ENCODE peak calls at places on chromosomes 11 and 22, in four cellular contexts. One of them, this sample, is unnamed.

GRCh38 chr11:131511794-131512193 is 141.4 kb downstream of the NTM start:
- DNase-seq in HCT116: no peak
- DNase-seq in transverse colon: peak; percentile 42
- DNase-seq in sigmoid colon: no peak
- DNase-seq in this sample: peak; percentile 42

GRCh38 chr22:32020117-32020516 is 22.9 kb upstream of the SLC5A1 start:
- DNase-seq in HCT116: peak; percentile 51
- DNase-seq in transverse colon: no peak
- DNase-seq in sigmoid colon: no peak
- DNase-seq in this sample: no peak

GRCh38 chr11:74672332-74672955 is 58.8 kb downstream of the CHRDL2 start:
- DNase-seq in HCT116: no peak
- DNase-seq in transverse colon: no peak
- DNase-seq in sigmoid colon: no peak
- DNase-seq in this sample: no peak

GRCh38 chr11:35013514-35014191 is 97.2 kb downstream of the PDHX start:
- DNase-seq in HCT116: no peak
- DNase-seq in transverse colon: no peak
- DNase-seq in sigmoid colon: no peak
- DNase-seq in this sample: no peak

GRCh38 chr11:108726077-108726800 is 61.4 kb downstream of the DDX10 start:
- DNase-seq in HCT116: no peak
- DNase-seq in transverse colon: no peak
- DNase-seq in sigmoid colon: no peak
- DNase-seq in this sample: no peak

GRCh38 chr22:41380993-41381328 is 781 bp upstream of the TEF start:
- DNase-seq in HCT116: peak; percentile 67
- DNase-seq in transverse colon: peak; percentile 74
- DNase-seq in sigmoid colon: peak; percentile 96
- DNase-seq in this sample: peak; percentile 80

GRCh38 chr11:117010808-117011540 is 87.3 kb downstream of the SIK3 start:
- DNase-seq in HCT116: no peak
- DNase-seq in transverse colon: no peak
- DNase-seq in sigmoid colon: no peak
- DNase-seq in this sample: peak; percentile 74

GRCh38 chr11:117832511-117832910 is 8.0 kb upstream of the FXYD2 start:
- DNase-seq in HCT116: no peak
- DNase-seq in transverse colon: peak; percentile 5
- DNase-seq in sigmoid colon: peak; percentile 39
- DNase-seq in this sample: no peak

GRCh38 chr22:33188316-33188715 is 130.1 kb upstream of the SYN3 start:
- DNase-seq in HCT116: no peak
- DNase-seq in transverse colon: no peak
- DNase-seq in sigmoid colon: no peak
- DNase-seq in this sample: no peak

GRCh38 chr11:78171951-78172350 is 16.5 kb downstream of the KCTD21 start:
- DNase-seq in HCT116: no peak
- DNase-seq in transverse colon: no peak
- DNase-seq in sigmoid colon: no peak
- DNase-seq in this sample: no peak

GRCh38 chr11:7600205-7600775 is 73.0 kb downstream of the CYB5R2 start:
- DNase-seq in HCT116: peak; percentile 18
- DNase-seq in transverse colon: peak; percentile 21
- DNase-seq in sigmoid colon: peak; percentile 85
- DNase-seq in this sample: peak; percentile 64

GRCh38 chr11:80007616-80008015 is 566.8 kb upstream of the TENM4 start:
- DNase-seq in HCT116: no peak
- DNase-seq in transverse colon: no peak
- DNase-seq in sigmoid colon: no peak
- DNase-seq in this sample: no peak

GRCh38 chr22:20998411-20999336 is 3.2 kb downstream of the THAP7 start:
- DNase-seq in HCT116: no peak
- DNase-seq in transverse colon: no peak
- DNase-seq in sigmoid colon: no peak
- DNase-seq in this sample: no peak

GRCh38 chr11:131809203-131809948 is 439.0 kb downstream of the NTM start:
- DNase-seq in HCT116: no peak
- DNase-seq in transverse colon: no peak
- DNase-seq in sigmoid colon: no peak
- DNase-seq in this sample: no peak

GRCh38 chr11:107929611-107930200 is 1.5 kb downstream of the RAB39A start:
- DNase-seq in HCT116: no peak
- DNase-seq in transverse colon: no peak
- DNase-seq in sigmoid colon: no peak
- DNase-seq in this sample: no peak

GRCh38 chr22:38196791-38197429 is 4.9 kb upstream of the MAFF start:
- DNase-seq in HCT116: no peak
- DNase-seq in transverse colon: peak; percentile 62
- DNase-seq in sigmoid colon: no peak
- DNase-seq in this sample: no peak

GRCh38 chr11:26286472-26287066 is 45.4 kb upstream of the ANO3 start:
- DNase-seq in HCT116: no peak
- DNase-seq in transverse colon: no peak
- DNase-seq in sigmoid colon: no peak
- DNase-seq in this sample: no peak

GRCh38 chr11:117095301-117096139 is 2.7 kb downstream of the SIK3 start:
- DNase-seq in HCT116: no peak
- DNase-seq in transverse colon: no peak
- DNase-seq in sigmoid colon: no peak
- DNase-seq in this sample: no peak

GRCh38 chr11:61963282-61964057 is 4.0 kb downstream of the FTH1 start:
- DNase-seq in HCT116: no peak
- DNase-seq in transverse colon: peak; percentile 45
- DNase-seq in sigmoid colon: peak; percentile 72
- DNase-seq in this sample: peak; percentile 81

GRCh38 chr11:61962213-61963015 is 5.0 kb downstream of the FTH1 start:
- DNase-seq in HCT116: no peak
- DNase-seq in transverse colon: no peak
- DNase-seq in sigmoid colon: no peak
- DNase-seq in this sample: no peak

GRCh38 chr11:61961570-61962212 is 5.7 kb downstream of the FTH1 start:
- DNase-seq in HCT116: no peak
- DNase-seq in transverse colon: peak; percentile 60
- DNase-seq in sigmoid colon: peak; percentile 87
- DNase-seq in this sample: peak; percentile 68

GRCh38 chr11:61964941-61965282 is 2.5 kb downstream of the FTH1 start:
- DNase-seq in HCT116: no peak
- DNase-seq in transverse colon: no peak
- DNase-seq in sigmoid colon: no peak
- DNase-seq in this sample: no peak

DNA sequence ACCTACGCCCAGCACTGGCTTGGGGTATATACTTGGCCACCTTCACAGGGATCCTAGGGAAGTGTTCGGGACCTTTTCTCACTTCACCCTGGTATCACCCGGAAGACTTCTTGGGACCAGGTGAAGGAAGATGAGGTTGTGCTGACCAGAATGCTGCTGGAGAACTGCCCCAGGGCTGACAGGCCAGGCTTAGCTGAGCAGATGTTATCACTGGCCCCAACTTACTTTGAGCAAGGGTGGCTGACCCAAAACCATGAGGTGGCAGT is 4.5 kb downstream of the FTH1 start:
- DNase-seq in HCT116: no peak
- DNase-seq in transverse colon: peak; percentile 24
- DNase-seq in sigmoid colon: no peak
- DNase-seq in this sample: peak; percentile 65
- H3K4me3 ChIP-seq in HCT116: no peak overlapping the region
- H3K4me3 ChIP-seq in transverse colon: no peak overlapping the region
- H3K4me3 ChIP-seq in sigmoid colon: no peak overlapping the region
- H3K4me3 ChIP-seq in this sample: no peak overlapping the region

GRCh38 chr11:126391970-126392637 is 36.6 kb downstream of the ST3GAL4 start:
- DNase-seq in HCT116: no peak
- DNase-seq in transverse colon: no peak
- DNase-seq in sigmoid colon: no peak
- DNase-seq in this sample: no peak

GRCh38 chr11:126392638-126393023 is 37.1 kb downstream of the ST3GAL4 start:
- DNase-seq in HCT116: no peak
- DNase-seq in transverse colon: no peak
- DNase-seq in sigmoid colon: no peak
- DNase-seq in this sample: no peak

GRCh38 chr11:126391286-126391954 is 35.9 kb downstream of the ST3GAL4 start:
- DNase-seq in HCT116: no peak
- DNase-seq in transverse colon: no peak
- DNase-seq in sigmoid colon: no peak
- DNase-seq in this sample: no peak

GRCh38 chr11:126387856-126388255 is 32.4 kb downstream of the ST3GAL4 start:
- DNase-seq in HCT116: no peak
- DNase-seq in transverse colon: no peak
- DNase-seq in sigmoid colon: no peak
- DNase-seq in this sample: no peak

DNA sequence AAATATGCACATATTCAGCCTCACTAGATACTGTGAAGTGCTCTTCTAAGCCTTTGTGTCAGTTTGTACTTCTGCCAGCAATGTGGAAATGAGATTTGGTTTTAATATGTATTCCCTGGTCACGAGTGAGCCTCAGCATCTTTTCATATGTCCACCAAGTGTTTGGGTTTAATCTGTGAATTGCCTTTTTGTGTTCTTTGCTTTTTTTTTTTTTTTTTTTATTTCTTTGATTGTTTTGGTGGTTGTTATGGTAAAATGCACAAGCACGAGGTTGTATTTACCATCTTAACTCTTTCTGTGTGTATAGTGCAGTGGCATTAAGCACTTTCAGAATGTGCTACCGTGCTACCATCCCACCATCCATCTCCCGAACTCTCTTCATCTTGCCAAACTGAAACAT is 34.9 kb downstream of the ST3GAL4 start:
- DNase-seq in HCT116: no peak
- DNase-seq in transverse colon: no peak
- DNase-seq in sigmoid colon: no peak
- DNase-seq in this sample: no peak
- H3K4me1 ChIP-seq in HCT116: no peaks in the 10 kb centered on the region
- H3K4me1 ChIP-seq in transverse colon: peaks cover 39% of the 10 kb centered on the region
- H3K4me1 ChIP-seq in sigmoid colon: no peaks in the 10 kb centered on the region
- H3K4me1 ChIP-seq in this sample: peaks cover 30% of the 10 kb centered on the region

GRCh38 chr11:2139691-2140337 is 625 bp upstream of the IGF2 start:
- DNase-seq in HCT116: no peak
- DNase-seq in transverse colon: no peak
- DNase-seq in sigmoid colon: no peak
- DNase-seq in this sample: no peak
- H3K4me3 ChIP-seq in HCT116: no peak overlapping the region
- H3K4me3 ChIP-seq in transverse colon: no peak overlapping the region
- H3K4me3 ChIP-seq in sigmoid colon: no peak overlapping the region
- H3K4me3 ChIP-seq in this sample: no peak overlapping the region

GRCh38 chr11:102757823-102758549 is 22.4 kb downstream of the MMP10 start:
- DNase-seq in HCT116: no peak
- DNase-seq in transverse colon: no peak
- DNase-seq in sigmoid colon: no peak
- DNase-seq in this sample: no peak
- H3K4me1 ChIP-seq in HCT116: peaks cover 3% of the 10 kb centered on the region
- H3K4me1 ChIP-seq in transverse colon: peaks cover 13% of the 10 kb centered on the region
- H3K4me1 ChIP-seq in sigmoid colon: no peaks in the 10 kb centered on the region
- H3K4me1 ChIP-seq in this sample: peaks cover 27% of the 10 kb centered on the region